ENCODE peak calls at places on chromosomes 3 and 15, in eight cellular contexts. O is stomach, R is colonic mucosa, Z is H9, T is fibroblast of lung, H is pancreas, V is heart right ventricle, B is hepatocyte. S is an unnamed sample.

GRCh38 chr3:123447749-123448502 is 964 bp downstream of the ADCY5 start:
- DNase-seq in O (peak; percentile 32), Z (peak; percentile 70), H (no peak), B (peak; percentile 74), T (no peak), V (peak; percentile 55), R (no peak), S (peak; percentile 33)

GRCh38 chr3:127674099-127674792 is 1.5 kb downstream of the ABTB1 start:
- DNase-seq in H (no peak), B (no peak), T (no peak), O (peak; percentile 19), R (no peak), V (no peak), Z (no peak), S (no peak)

GRCh38 chr3:38990621-38991020 is 61.1 kb downstream of the SCN11A start:
- DNase-seq in H (no peak), B (no peak), V (no peak), O (no peak), T (peak; percentile 13), Z (no peak), R (no peak), S (no peak)

GRCh38 chr3:40211579-40211978 is 97.9 kb upstream of the EIF1B start:
- DNase-seq in T (peak; percentile 11), Z (no peak), R (no peak), H (no peak), B (no peak), O (no peak), V (no peak), S (no peak)

GRCh38 chr3:126676919-126677705 is 22.2 kb upstream of the TXNRD3 start:
- DNase-seq in O (no peak), R (no peak), B (no peak), Z (no peak), T (peak; percentile 24), H (no peak), V (no peak), S (no peak)

GRCh38 chr3:133591271-133591742 is 17.8 kb downstream of the CDV3 start:
- DNase-seq in O (no peak), R (no peak), H (no peak), Z (no peak), T (peak; percentile 76), V (no peak), B (no peak), S (no peak)

GRCh38 chr3:53773586-53774368 is 72.4 kb downstream of the CHDH start:
- DNase-seq in O (no peak), Z (no peak), T (peak; percentile 76), B (peak; percentile 65), V (no peak), H (no peak), R (no peak), S (no peak)

GRCh38 chr3:42769477-42770131 is 3.4 kb downstream of the CCDC13 start:
- DNase-seq in V (no peak), T (no peak), H (no peak), R (no peak), O (no peak), B (no peak), Z (no peak), S (no peak)

GRCh38 chr3:174938102-174938501 is 79.0 kb downstream of the NAALADL2 start:
- DNase-seq in Z (no peak), O (no peak), R (no peak), B (no peak), T (no peak), V (no peak), H (no peak), S (no peak)

GRCh38 chr15:45134682-45135604 is 5.1 kb downstream of the DUOX1 start:
- DNase-seq in O (peak; percentile 57), V (peak; percentile 35), H (no peak), Z (peak; percentile 57), R (peak; percentile 64), B (peak; percentile 58), T (no peak), S (peak; percentile 51)
- TF ChIP-seq CTCF in O (peak; percentile 18), V (no peak), H (no peak), Z (peak; percentile 38), R (no peak), B (peak; percentile 34), T (no peak), S (no peak)

GRCh38 chr15:89905846-89906378 is 6.8 kb downstream of the ARPIN start:
- DNase-seq in R (no peak), H (no peak), O (no peak), T (no peak), Z (no peak), V (no peak), B (no peak), S (no peak)
- H3K27ac ChIP-seq in R (no peak overlapping the region), H (no peak overlapping the region), O (no peak overlapping the region), T (no peak overlapping the region), Z (no peak overlapping the region), V (no peak overlapping the region), B (no peak overlapping the region), S (no peak overlapping the region)

GRCh38 chr3:111872948-111873347 is 13.9 kb downstream of the PHLDB2 start:
- DNase-seq in B (no peak), H (no peak), O (no peak), Z (no peak), V (no peak), R (no peak), T (no peak), S (no peak)
- H3K4me1 ChIP-seq in B (peaks cover 21% of the 10 kb centered on the region), H (no peaks in the 10 kb centered on the region), O (peaks cover 5% of the 10 kb centered on the region), Z (peaks cover 3% of the 10 kb centered on the region), V (peaks cover 45% of the 10 kb centered on the region), R (no peaks in the 10 kb centered on the region), T (peaks cover 11% of the 10 kb centered on the region), S (peaks cover 9% of the 10 kb centered on the region)

DNA sequence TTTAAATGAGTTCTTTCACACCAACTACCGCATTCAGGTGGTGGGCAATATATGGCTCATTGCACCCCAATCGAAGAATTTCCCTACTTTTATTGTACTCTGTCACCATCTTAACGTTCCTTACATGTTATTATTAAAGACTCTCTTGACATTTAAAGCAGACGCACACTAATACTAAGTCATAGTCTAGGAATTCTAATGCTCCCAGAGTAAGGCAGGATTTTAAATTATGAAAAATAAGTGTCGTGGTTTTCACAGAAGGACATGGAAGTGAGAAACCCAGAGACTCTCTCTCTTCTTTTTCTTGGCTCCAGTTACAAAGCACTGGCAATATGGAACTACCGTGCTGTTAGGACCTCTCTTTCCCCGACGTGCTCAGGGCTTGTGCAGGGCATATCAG is 591.0 kb downstream of the FOXP1 start:
- DNase-seq in Z (no peak), O (no peak), T (peak; percentile 82), R (no peak), B (no peak), V (no peak), H (no peak), S (no peak)
- TF ChIP-seq CTCF in Z (no peak), O (no peak), T (no peak), R (no peak), B (no peak), V (no peak), H (no peak), S (no peak)

DNA sequence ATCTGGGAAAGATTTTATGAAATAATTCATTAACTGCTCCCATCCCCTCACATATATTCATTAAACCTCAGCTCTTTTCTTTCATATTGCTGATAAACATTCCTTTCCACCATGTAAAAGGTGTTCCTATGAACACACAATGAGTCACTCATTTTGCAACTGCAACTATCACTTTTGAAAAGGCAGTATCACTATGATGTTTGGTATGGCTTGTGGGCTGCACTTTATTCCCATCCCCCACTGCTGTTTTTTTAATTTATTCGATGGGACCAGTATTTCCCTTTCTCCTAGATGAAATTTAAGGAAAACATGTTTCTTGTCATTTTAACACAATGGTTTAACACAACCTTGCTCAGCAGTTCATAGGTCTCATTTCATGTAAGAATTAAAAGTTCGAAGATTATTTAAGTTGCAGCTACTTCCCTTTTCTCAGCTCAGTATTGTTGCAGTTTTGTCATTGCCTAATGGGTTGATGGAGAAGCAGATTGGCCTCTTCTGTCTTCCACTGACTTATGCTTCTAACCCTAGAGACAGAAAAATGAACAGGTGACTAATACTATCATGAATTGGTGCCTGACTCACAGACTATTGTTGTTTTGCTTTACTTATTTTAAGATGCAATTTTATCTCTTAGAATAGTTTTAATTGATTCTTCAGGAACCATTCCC is 280.3 kb downstream of the ZPLD1 start:
- DNase-seq in Z (no peak), T (peak; percentile 70), O (no peak), R (no peak), V (no peak), B (no peak), H (no peak), S (no peak)
- H3K27ac ChIP-seq in Z (no peak overlapping the region), T (no peak overlapping the region), O (no peak overlapping the region), R (no peak overlapping the region), V (no peak overlapping the region), B (no peak overlapping the region), H (no peak overlapping the region), S (no peak overlapping the region)

DNA sequence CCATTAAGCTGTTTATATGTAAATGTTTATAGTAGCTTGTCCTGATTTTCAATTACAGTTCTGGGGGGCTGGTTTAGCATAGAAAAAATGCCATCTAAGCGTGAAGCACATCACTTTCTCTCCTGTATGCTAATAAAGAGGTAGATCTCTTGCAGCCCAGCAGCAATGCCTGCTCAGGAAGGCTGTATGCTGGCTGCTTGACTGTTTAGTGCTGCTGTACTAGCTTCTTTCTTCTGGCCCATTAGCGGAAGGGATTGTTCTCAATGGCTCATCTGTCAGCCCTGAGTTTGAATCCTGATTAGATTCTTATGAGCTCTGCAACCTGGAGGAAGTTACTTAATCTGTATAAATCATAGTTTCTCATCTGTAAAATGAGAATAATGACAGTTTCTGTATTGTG is 478.9 kb downstream of the ERC2 start:
- DNase-seq in B (no peak), H (no peak), T (no peak), O (no peak), V (no peak), R (no peak), Z (no peak), S (no peak)
- H3K4me1 ChIP-seq in B (peaks cover 11% of the 10 kb centered on the region), H (no peaks in the 10 kb centered on the region), T (no peaks in the 10 kb centered on the region), O (no peaks in the 10 kb centered on the region), V (no peaks in the 10 kb centered on the region), R (no peaks in the 10 kb centered on the region), Z (no peaks in the 10 kb centered on the region), S (no peaks in the 10 kb centered on the region)

S was measured in transverse colon.